ENCODE peak calls at places on chromosomes 11 and 22, in eight cellular contexts. One of them, this sample, is unnamed.

GRCh38 chr11:12868315-12869073 is 140.6 kb upstream of the RASSF10 start:
- DNase-seq in stimulated activated naive CD8-positive, alpha-beta T cell treated with anti-CD3 and anti-CD28 coated beads, Interleukin-15, Interleukin-2, amounts not matched to agents 100 U/mL and 50 U/mL, for 24 hours: no peak
- DNase-seq in stimulated activated effector memory CD8-positive, alpha-beta T cell treated with anti-CD3 and anti-CD28 coated beads, Interleukin-12 subunit alpha, Interleukin-12 subunit beta, amount 100 ng/mL, for 72 hours: no peak
- DNase-seq in left lung: no peak
- DNase-seq in coronary artery: no peak
- DNase-seq in activated naive CD4-positive, alpha-beta T cell: no peak
- DNase-seq in hepatic stellate cell: no peak
- DNase-seq in glomerular endothelial cell: no peak
- DNase-seq in this sample: no peak

GRCh38 chr11:1757861-1758610 is 5.7 kb downstream of the CTSD start:
- DNase-seq in glomerular endothelial cell: no peak
- DNase-seq in coronary artery: no peak
- DNase-seq in stimulated activated naive CD8-positive, alpha-beta T cell treated with anti-CD3 and anti-CD28 coated beads, Interleukin-15, Interleukin-2, amounts not matched to agents 100 U/mL and 50 U/mL, for 24 hours: peak; percentile 74
- DNase-seq in hepatic stellate cell: no peak
- DNase-seq in activated naive CD4-positive, alpha-beta T cell: no peak
- DNase-seq in stimulated activated effector memory CD8-positive, alpha-beta T cell treated with anti-CD3 and anti-CD28 coated beads, Interleukin-12 subunit alpha, Interleukin-12 subunit beta, amount 100 ng/mL, for 72 hours: peak; percentile 82
- DNase-seq in left lung: peak; percentile 65
- DNase-seq in this sample: no peak

GRCh38 chr11:134034496-134035381 is 34.1 kb upstream of the JAM3 start:
- DNase-seq in activated naive CD4-positive, alpha-beta T cell: no peak
- DNase-seq in glomerular endothelial cell: no peak
- DNase-seq in stimulated activated naive CD8-positive, alpha-beta T cell treated with anti-CD3 and anti-CD28 coated beads, Interleukin-15, Interleukin-2, amounts not matched to agents 100 U/mL and 50 U/mL, for 24 hours: no peak
- DNase-seq in stimulated activated effector memory CD8-positive, alpha-beta T cell treated with anti-CD3 and anti-CD28 coated beads, Interleukin-12 subunit alpha, Interleukin-12 subunit beta, amount 100 ng/mL, for 72 hours: no peak
- DNase-seq in hepatic stellate cell: no peak
- DNase-seq in left lung: no peak
- DNase-seq in coronary artery: no peak
- DNase-seq in this sample: no peak

GRCh38 chr11:29963068-29963467 is 53.8 kb downstream of the KCNA4 start:
- DNase-seq in glomerular endothelial cell: no peak
- DNase-seq in coronary artery: no peak
- DNase-seq in stimulated activated naive CD8-positive, alpha-beta T cell treated with anti-CD3 and anti-CD28 coated beads, Interleukin-15, Interleukin-2, amounts not matched to agents 100 U/mL and 50 U/mL, for 24 hours: no peak
- DNase-seq in left lung: no peak
- DNase-seq in stimulated activated effector memory CD8-positive, alpha-beta T cell treated with anti-CD3 and anti-CD28 coated beads, Interleukin-12 subunit alpha, Interleukin-12 subunit beta, amount 100 ng/mL, for 72 hours: no peak
- DNase-seq in activated naive CD4-positive, alpha-beta T cell: no peak
- DNase-seq in hepatic stellate cell: no peak
- DNase-seq in this sample: no peak

GRCh38 chr11:13103962-13104554 is 94.9 kb downstream of the RASSF10 start:
- DNase-seq in stimulated activated naive CD8-positive, alpha-beta T cell treated with anti-CD3 and anti-CD28 coated beads, Interleukin-15, Interleukin-2, amounts not matched to agents 100 U/mL and 50 U/mL, for 24 hours: no peak
- DNase-seq in activated naive CD4-positive, alpha-beta T cell: no peak
- DNase-seq in hepatic stellate cell: no peak
- DNase-seq in left lung: no peak
- DNase-seq in stimulated activated effector memory CD8-positive, alpha-beta T cell treated with anti-CD3 and anti-CD28 coated beads, Interleukin-12 subunit alpha, Interleukin-12 subunit beta, amount 100 ng/mL, for 72 hours: no peak
- DNase-seq in glomerular endothelial cell: no peak
- DNase-seq in coronary artery: no peak
- DNase-seq in this sample: no peak

GRCh38 chr11:113992459-113993105 is 17.7 kb downstream of the HTR3A start:
- DNase-seq in left lung: no peak
- DNase-seq in glomerular endothelial cell: no peak
- DNase-seq in coronary artery: no peak
- DNase-seq in activated naive CD4-positive, alpha-beta T cell: no peak
- DNase-seq in stimulated activated naive CD8-positive, alpha-beta T cell treated with anti-CD3 and anti-CD28 coated beads, Interleukin-15, Interleukin-2, amounts not matched to agents 100 U/mL and 50 U/mL, for 24 hours: no peak
- DNase-seq in hepatic stellate cell: no peak
- DNase-seq in stimulated activated effector memory CD8-positive, alpha-beta T cell treated with anti-CD3 and anti-CD28 coated beads, Interleukin-12 subunit alpha, Interleukin-12 subunit beta, amount 100 ng/mL, for 72 hours: no peak
- DNase-seq in this sample: no peak

GRCh38 chr22:28186641-28187040 is 267.6 kb upstream of the PITPNB start:
- DNase-seq in stimulated activated effector memory CD8-positive, alpha-beta T cell treated with anti-CD3 and anti-CD28 coated beads, Interleukin-12 subunit alpha, Interleukin-12 subunit beta, amount 100 ng/mL, for 72 hours: no peak
- DNase-seq in coronary artery: no peak
- DNase-seq in stimulated activated naive CD8-positive, alpha-beta T cell treated with anti-CD3 and anti-CD28 coated beads, Interleukin-15, Interleukin-2, amounts not matched to agents 100 U/mL and 50 U/mL, for 24 hours: no peak
- DNase-seq in glomerular endothelial cell: no peak
- DNase-seq in left lung: no peak
- DNase-seq in hepatic stellate cell: no peak
- DNase-seq in activated naive CD4-positive, alpha-beta T cell: no peak
- DNase-seq in this sample: no peak

GRCh38 chr22:36457688-36458450 is 23.6 kb downstream of the TXN2 start:
- DNase-seq in coronary artery: peak; percentile 82
- DNase-seq in left lung: peak; percentile 52
- DNase-seq in stimulated activated effector memory CD8-positive, alpha-beta T cell treated with anti-CD3 and anti-CD28 coated beads, Interleukin-12 subunit alpha, Interleukin-12 subunit beta, amount 100 ng/mL, for 72 hours: no peak
- DNase-seq in glomerular endothelial cell: no peak
- DNase-seq in hepatic stellate cell: peak; percentile 91
- DNase-seq in activated naive CD4-positive, alpha-beta T cell: no peak
- DNase-seq in stimulated activated naive CD8-positive, alpha-beta T cell treated with anti-CD3 and anti-CD28 coated beads, Interleukin-15, Interleukin-2, amounts not matched to agents 100 U/mL and 50 U/mL, for 24 hours: no peak
- DNase-seq in this sample: no peak

GRCh38 chr11:32830796-32831195 is 1.1 kb downstream of the PRRG4 start:
- DNase-seq in left lung: no peak
- DNase-seq in stimulated activated effector memory CD8-positive, alpha-beta T cell treated with anti-CD3 and anti-CD28 coated beads, Interleukin-12 subunit alpha, Interleukin-12 subunit beta, amount 100 ng/mL, for 72 hours: no peak
- DNase-seq in coronary artery: no peak
- DNase-seq in glomerular endothelial cell: no peak
- DNase-seq in hepatic stellate cell: no peak
- DNase-seq in activated naive CD4-positive, alpha-beta T cell: no peak
- DNase-seq in stimulated activated naive CD8-positive, alpha-beta T cell treated with anti-CD3 and anti-CD28 coated beads, Interleukin-15, Interleukin-2, amounts not matched to agents 100 U/mL and 50 U/mL, for 24 hours: no peak
- DNase-seq in this sample: no peak

GRCh38 chr11:92387882-92388281 is 163.3 kb downstream of the FAT3 start:
- DNase-seq in stimulated activated effector memory CD8-positive, alpha-beta T cell treated with anti-CD3 and anti-CD28 coated beads, Interleukin-12 subunit alpha, Interleukin-12 subunit beta, amount 100 ng/mL, for 72 hours: no peak
- DNase-seq in coronary artery: no peak
- DNase-seq in glomerular endothelial cell: no peak
- DNase-seq in stimulated activated naive CD8-positive, alpha-beta T cell treated with anti-CD3 and anti-CD28 coated beads, Interleukin-15, Interleukin-2, amounts not matched to agents 100 U/mL and 50 U/mL, for 24 hours: no peak
- DNase-seq in left lung: no peak
- DNase-seq in hepatic stellate cell: no peak
- DNase-seq in activated naive CD4-positive, alpha-beta T cell: no peak
- DNase-seq in this sample: no peak

GRCh38 chr11:79263001-79263400 is 177.8 kb downstream of the TENM4 start:
- DNase-seq in left lung: no peak
- DNase-seq in stimulated activated naive CD8-positive, alpha-beta T cell treated with anti-CD3 and anti-CD28 coated beads, Interleukin-15, Interleukin-2, amounts not matched to agents 100 U/mL and 50 U/mL, for 24 hours: no peak
- DNase-seq in coronary artery: no peak
- DNase-seq in activated naive CD4-positive, alpha-beta T cell: no peak
- DNase-seq in stimulated activated effector memory CD8-positive, alpha-beta T cell treated with anti-CD3 and anti-CD28 coated beads, Interleukin-12 subunit alpha, Interleukin-12 subunit beta, amount 100 ng/mL, for 72 hours: no peak
- DNase-seq in hepatic stellate cell: no peak
- DNase-seq in glomerular endothelial cell: no peak
- DNase-seq in this sample: no peak

GRCh38 chr11:120078397-120078796 is 59.5 kb downstream of the TRIM29 start:
- DNase-seq in left lung: no peak
- DNase-seq in glomerular endothelial cell: no peak
- DNase-seq in coronary artery: no peak
- DNase-seq in activated naive CD4-positive, alpha-beta T cell: no peak
- DNase-seq in stimulated activated naive CD8-positive, alpha-beta T cell treated with anti-CD3 and anti-CD28 coated beads, Interleukin-15, Interleukin-2, amounts not matched to agents 100 U/mL and 50 U/mL, for 24 hours: no peak
- DNase-seq in hepatic stellate cell: no peak
- DNase-seq in stimulated activated effector memory CD8-positive, alpha-beta T cell treated with anti-CD3 and anti-CD28 coated beads, Interleukin-12 subunit alpha, Interleukin-12 subunit beta, amount 100 ng/mL, for 72 hours: no peak
- DNase-seq in this sample: no peak

This sample was measured in 8988T.